ENCODE peak calls at places on chromosomes 1 and 21, in seven cellular contexts. One of them, this sample, is unnamed.

GRCh38 chr21:8991088-8991907 is 1530.1 kb upstream of the TPTE start:
- DNase-seq in stimulated activated CD8-positive, alpha-beta memory T cell treated with anti-CD3 and anti-CD28 coated beads, Interleukin-15, amount 100 ng/mL, for 24 hours: no peak
- DNase-seq in Panc1: peak; percentile 61
- DNase-seq in CD8-positive, alpha-beta T cell: no peak
- DNase-seq in EL: no peak
- DNase-seq in posterior cingulate gyrus: no peak
- DNase-seq in glutamatergic neuron: no peak
- DNase-seq in this sample: no peak

GRCh38 chr1:153553096-153553495 is 4.0 kb upstream of the S100A3 start:
- DNase-seq in posterior cingulate gyrus: no peak
- DNase-seq in stimulated activated CD8-positive, alpha-beta memory T cell treated with anti-CD3 and anti-CD28 coated beads, Interleukin-15, amount 100 ng/mL, for 24 hours: no peak
- DNase-seq in EL: no peak
- DNase-seq in Panc1: no peak
- DNase-seq in glutamatergic neuron: no peak
- DNase-seq in CD8-positive, alpha-beta T cell: no peak
- DNase-seq in this sample: no peak

GRCh38 chr1:43651922-43652321 is 2.0 kb downstream of the KDM4A start:
- DNase-seq in Panc1: no peak
- DNase-seq in stimulated activated CD8-positive, alpha-beta memory T cell treated with anti-CD3 and anti-CD28 coated beads, Interleukin-15, amount 100 ng/mL, for 24 hours: no peak
- DNase-seq in EL: no peak
- DNase-seq in posterior cingulate gyrus: no peak
- DNase-seq in glutamatergic neuron: no peak
- DNase-seq in CD8-positive, alpha-beta T cell: no peak
- DNase-seq in this sample: no peak

GRCh38 chr1:76260279-76260678 is 185.7 kb downstream of the ST6GALNAC3 start:
- DNase-seq in CD8-positive, alpha-beta T cell: no peak
- DNase-seq in stimulated activated CD8-positive, alpha-beta memory T cell treated with anti-CD3 and anti-CD28 coated beads, Interleukin-15, amount 100 ng/mL, for 24 hours: no peak
- DNase-seq in EL: no peak
- DNase-seq in glutamatergic neuron: no peak
- DNase-seq in posterior cingulate gyrus: no peak
- DNase-seq in Panc1: no peak
- DNase-seq in this sample: no peak

GRCh38 chr1:228377664-228378452 is 28.8 kb downstream of the TRIM11 start:
- DNase-seq in Panc1: no peak
- DNase-seq in stimulated activated CD8-positive, alpha-beta memory T cell treated with anti-CD3 and anti-CD28 coated beads, Interleukin-15, amount 100 ng/mL, for 24 hours: no peak
- DNase-seq in CD8-positive, alpha-beta T cell: no peak
- DNase-seq in EL: no peak
- DNase-seq in posterior cingulate gyrus: no peak
- DNase-seq in glutamatergic neuron: peak; percentile 69
- DNase-seq in this sample: peak; percentile 67

GRCh38 chr21:33383056-33383888 is 19.9 kb upstream of the IFNGR2 start:
- DNase-seq in glutamatergic neuron: no peak
- DNase-seq in CD8-positive, alpha-beta T cell: peak; percentile 62
- DNase-seq in Panc1: no peak
- DNase-seq in EL: peak; percentile 88
- DNase-seq in stimulated activated CD8-positive, alpha-beta memory T cell treated with anti-CD3 and anti-CD28 coated beads, Interleukin-15, amount 100 ng/mL, for 24 hours: peak; percentile 32
- DNase-seq in posterior cingulate gyrus: no peak
- DNase-seq in this sample: no peak

GRCh38 chr1:157176591-157177121 is 38.5 kb upstream of the ETV3 start:
- DNase-seq in stimulated activated CD8-positive, alpha-beta memory T cell treated with anti-CD3 and anti-CD28 coated beads, Interleukin-15, amount 100 ng/mL, for 24 hours: no peak
- DNase-seq in EL: no peak
- DNase-seq in posterior cingulate gyrus: no peak
- DNase-seq in Panc1: no peak
- DNase-seq in glutamatergic neuron: no peak
- DNase-seq in CD8-positive, alpha-beta T cell: no peak
- DNase-seq in this sample: no peak

GRCh38 chr1:155962599-155963211 is 15.6 kb downstream of the ARHGEF2 start:
- DNase-seq in posterior cingulate gyrus: no peak
- DNase-seq in CD8-positive, alpha-beta T cell: no peak
- DNase-seq in Panc1: no peak
- DNase-seq in stimulated activated CD8-positive, alpha-beta memory T cell treated with anti-CD3 and anti-CD28 coated beads, Interleukin-15, amount 100 ng/mL, for 24 hours: no peak
- DNase-seq in EL: peak; percentile 58
- DNase-seq in glutamatergic neuron: no peak
- DNase-seq in this sample: no peak

GRCh38 chr1:151853411-151853930 is at the start of gene THEM5:
- DNase-seq in Panc1: no peak
- DNase-seq in glutamatergic neuron: no peak
- DNase-seq in CD8-positive, alpha-beta T cell: no peak
- DNase-seq in stimulated activated CD8-positive, alpha-beta memory T cell treated with anti-CD3 and anti-CD28 coated beads, Interleukin-15, amount 100 ng/mL, for 24 hours: no peak
- DNase-seq in EL: no peak
- DNase-seq in posterior cingulate gyrus: no peak
- DNase-seq in this sample: no peak

GRCh38 chr1:119516680-119517079 is 9.7 kb downstream of the HSD3B1 start:
- DNase-seq in CD8-positive, alpha-beta T cell: no peak
- DNase-seq in Panc1: no peak
- DNase-seq in EL: no peak
- DNase-seq in glutamatergic neuron: no peak
- DNase-seq in posterior cingulate gyrus: no peak
- DNase-seq in stimulated activated CD8-positive, alpha-beta memory T cell treated with anti-CD3 and anti-CD28 coated beads, Interleukin-15, amount 100 ng/mL, for 24 hours: no peak
- DNase-seq in this sample: no peak

GRCh38 chr21:16535100-16535418 is 805.3 kb downstream of the USP25 start:
- DNase-seq in posterior cingulate gyrus: peak; percentile 67
- DNase-seq in glutamatergic neuron: no peak
- DNase-seq in stimulated activated CD8-positive, alpha-beta memory T cell treated with anti-CD3 and anti-CD28 coated beads, Interleukin-15, amount 100 ng/mL, for 24 hours: no peak
- DNase-seq in EL: peak; percentile 85
- DNase-seq in Panc1: no peak
- DNase-seq in CD8-positive, alpha-beta T cell: no peak
- DNase-seq in this sample: no peak

GRCh38 chr21:14120091-14120734 is 90.5 kb downstream of the LIPI start:
- DNase-seq in stimulated activated CD8-positive, alpha-beta memory T cell treated with anti-CD3 and anti-CD28 coated beads, Interleukin-15, amount 100 ng/mL, for 24 hours: peak; percentile 6
- DNase-seq in EL: peak; percentile 12
- DNase-seq in glutamatergic neuron: peak; percentile 88
- DNase-seq in Panc1: peak; percentile 28
- DNase-seq in CD8-positive, alpha-beta T cell: no peak
- DNase-seq in posterior cingulate gyrus: no peak
- DNase-seq in this sample: peak; percentile 66

GRCh38 chr1:243421784-243422183 is 165.9 kb downstream of the SDCCAG8 start:
- DNase-seq in CD8-positive, alpha-beta T cell: no peak
- DNase-seq in stimulated activated CD8-positive, alpha-beta memory T cell treated with anti-CD3 and anti-CD28 coated beads, Interleukin-15, amount 100 ng/mL, for 24 hours: no peak
- DNase-seq in EL: peak; percentile 29
- DNase-seq in posterior cingulate gyrus: peak; percentile 46
- DNase-seq in glutamatergic neuron: no peak
- DNase-seq in Panc1: no peak
- DNase-seq in this sample: no peak

GRCh38 chr1:40042337-40042736 is 1.8 kb downstream of the CAP1 start:
- DNase-seq in Panc1: no peak
- DNase-seq in EL: peak; percentile 73
- DNase-seq in stimulated activated CD8-positive, alpha-beta memory T cell treated with anti-CD3 and anti-CD28 coated beads, Interleukin-15, amount 100 ng/mL, for 24 hours: no peak
- DNase-seq in posterior cingulate gyrus: no peak
- DNase-seq in glutamatergic neuron: no peak
- DNase-seq in CD8-positive, alpha-beta T cell: no peak
- DNase-seq in this sample: no peak

GRCh38 chr1:147169840-147170674 is 2.2 kb downstream of the PRKAB2 start:
- DNase-seq in glutamatergic neuron: no peak
- DNase-seq in stimulated activated CD8-positive, alpha-beta memory T cell treated with anti-CD3 and anti-CD28 coated beads, Interleukin-15, amount 100 ng/mL, for 24 hours: no peak
- DNase-seq in posterior cingulate gyrus: no peak
- DNase-seq in EL: no peak
- DNase-seq in CD8-positive, alpha-beta T cell: no peak
- DNase-seq in Panc1: no peak
- DNase-seq in this sample: no peak

GRCh38 chr1:231836227-231836893 is 209.8 kb downstream of the DISC1 start:
- DNase-seq in EL: no peak
- DNase-seq in CD8-positive, alpha-beta T cell: no peak
- DNase-seq in glutamatergic neuron: no peak
- DNase-seq in stimulated activated CD8-positive, alpha-beta memory T cell treated with anti-CD3 and anti-CD28 coated beads, Interleukin-15, amount 100 ng/mL, for 24 hours: no peak
- DNase-seq in Panc1: no peak
- DNase-seq in posterior cingulate gyrus: no peak
- DNase-seq in this sample: no peak

GRCh38 chr1:20376880-20377494 is 86.3 kb downstream of the VWA5B1 start:
- DNase-seq in EL: peak; percentile 51
- DNase-seq in Panc1: peak; percentile 28
- DNase-seq in posterior cingulate gyrus: no peak
- DNase-seq in glutamatergic neuron: peak; percentile 85
- DNase-seq in CD8-positive, alpha-beta T cell: peak; percentile 23
- DNase-seq in stimulated activated CD8-positive, alpha-beta memory T cell treated with anti-CD3 and anti-CD28 coated beads, Interleukin-15, amount 100 ng/mL, for 24 hours: peak; percentile 49
- DNase-seq in this sample: peak; percentile 84

GRCh38 chr1:210901981-210902770 is 231.8 kb downstream of the KCNH1 start:
- DNase-seq in CD8-positive, alpha-beta T cell: no peak
- DNase-seq in Panc1: no peak
- DNase-seq in EL: no peak
- DNase-seq in posterior cingulate gyrus: peak; percentile 26
- DNase-seq in glutamatergic neuron: no peak
- DNase-seq in stimulated activated CD8-positive, alpha-beta memory T cell treated with anti-CD3 and anti-CD28 coated beads, Interleukin-15, amount 100 ng/mL, for 24 hours: no peak
- DNase-seq in this sample: no peak

This sample was measured in ecto neural progenitor cell.